ENCODE peak calls at places on chromosome 3, in eight cellular contexts. W is SK-N-DZ; Z is AG08396; E is CD4-positive, alpha-beta memory T cell; G is astrocyte of the hippocampus; Q is naive thymus-derived CD8-positive, alpha-beta T cell; U is cardiac muscle cell; S is adrenal gland. Y is an unnamed sample.

GRCh38 chr3:33044676-33045075 is 52.3 kb downstream of the GLB1 start:
- DNase-seq in W (no peak), Z (no peak), E (peak; percentile 80), G (no peak), Q (peak; percentile 34), U (no peak), S (no peak), Y (no peak)

GRCh38 chr3:10340476-10340875 is 19.6 kb upstream of the SEC13 start:
- DNase-seq in W (no peak), Z (no peak), E (no peak), G (no peak), Q (no peak), U (no peak), S (no peak), Y (no peak)

GRCh38 chr3:171876651-171877272 is 33.6 kb downstream of the TMEM212 start:
- DNase-seq in W (no peak), Z (peak; percentile 33), E (no peak), G (peak; percentile 92), Q (no peak), U (no peak), S (no peak), Y (peak; percentile 49)

GRCh38 chr3:64685800-64686445 is 1.9 kb downstream of the ADAMTS9 start:
- DNase-seq in W (peak; percentile 85), Z (peak; percentile 82), E (no peak), G (peak; percentile 97), Q (no peak), U (peak; percentile 92), S (peak; percentile 94), Y (peak; percentile 92)

GRCh38 chr3:81249540-81250029 is 511.9 kb downstream of the GBE1 start:
- DNase-seq in W (no peak), Z (no peak), E (no peak), G (peak; percentile 37), Q (no peak), U (no peak), S (no peak), Y (no peak)

GRCh38 chr3:130755666-130756065 is 9.0 kb upstream of the PIK3R4 start:
- DNase-seq in W (no peak), Z (no peak), E (no peak), G (no peak), Q (no peak), U (no peak), S (no peak), Y (no peak)

GRCh38 chr3:186825294-186825821 is 17.2 kb upstream of the ADIPOQ start:
- DNase-seq in W (peak; percentile 78), Z (peak; percentile 73), E (no peak), G (peak; percentile 84), Q (no peak), U (peak; percentile 56), S (peak; percentile 22), Y (peak; percentile 56)

GRCh38 chr3:11381563-11381962 is 109.4 kb downstream of the ATG7 start:
- DNase-seq in W (no peak), Z (no peak), E (no peak), G (no peak), Q (no peak), U (no peak), S (no peak), Y (peak; percentile 82)

GRCh38 chr3:31980530-31981205 is 394 bp downstream of the OSBPL10 start:
- DNase-seq in W (peak; percentile 23), Z (peak; percentile 48), E (peak; percentile 38), G (peak; percentile 85), Q (peak; percentile 60), U (peak; percentile 54), S (peak; percentile 73), Y (peak; percentile 49)

GRCh38 chr3:133115178-133115577 is 77.0 kb downstream of the TMEM108 start:
- DNase-seq in W (no peak), Z (no peak), E (no peak), G (no peak), Q (no peak), U (no peak), S (no peak), Y (peak; percentile 33)

GRCh38 chr3:50616003-50616769 is 765 bp upstream of the MAPKAPK3 start:
- DNase-seq in W (peak; percentile 80), Z (peak; percentile 91), E (peak; percentile 79), G (peak; percentile 92), Q (peak; percentile 80), U (peak; percentile 91), S (peak; percentile 93), Y (peak; percentile 81)

GRCh38 chr3:46019707-46020106 is 7.6 kb downstream of the XCR1 start:
- DNase-seq in W (no peak), Z (peak; percentile 30), E (no peak), G (peak; percentile 4), Q (no peak), U (no peak), S (no peak), Y (peak; percentile 41)

GRCh38 chr3:193825617-193826016 is 232.6 kb downstream of the OPA1 start:
- DNase-seq in W (no peak), Z (no peak), E (no peak), G (no peak), Q (no peak), U (no peak), S (no peak), Y (no peak)

GRCh38 chr3:27312044-27312668 is 57.0 kb downstream of the NEK10 start:
- DNase-seq in W (peak; percentile 76), Z (peak; percentile 49), E (peak; percentile 52), G (peak; percentile 88), Q (no peak), U (peak; percentile 70), S (no peak), Y (peak; percentile 89)

GRCh38 chr3:67037615-67038014 is 39.5 kb downstream of the KBTBD8 start:
- DNase-seq in W (no peak), Z (no peak), E (no peak), G (no peak), Q (no peak), U (no peak), S (no peak), Y (no peak)

GRCh38 chr3:76702676-76703075 is 337.2 kb upstream of the ROBO2 start:
- DNase-seq in W (no peak), Z (no peak), E (no peak), G (no peak), Q (no peak), U (no peak), S (no peak), Y (no peak)

GRCh38 chr3:159787794-159788205 is 200.8 kb upstream of the IL12A start:
- DNase-seq in W (no peak), Z (no peak), E (no peak), G (peak; percentile 60), Q (no peak), U (no peak), S (no peak), Y (no peak)

GRCh38 chr3:97612632-97613031 is 151.9 kb upstream of the ARL6 start:
- DNase-seq in W (no peak), Z (no peak), E (no peak), G (no peak), Q (no peak), U (no peak), S (no peak), Y (no peak)

GRCh38 chr3:52372822-52373504 is 56.8 kb downstream of the DNAH1 start:
- DNase-seq in W (no peak), Z (no peak), E (peak; percentile 10), G (peak; percentile 11), Q (peak; percentile 37), U (peak; percentile 5), S (no peak), Y (no peak)

GRCh38 chr3:156860873-156861272 is 34.7 kb downstream of the LEKR1 start:
- DNase-seq in W (no peak), Z (no peak), E (no peak), G (no peak), Q (no peak), U (no peak), S (no peak), Y (no peak)

GRCh38 chr3:13771496-13771895 is 108.4 kb downstream of the WNT7A start:
- DNase-seq in W (no peak), Z (no peak), E (no peak), G (no peak), Q (no peak), U (no peak), S (no peak), Y (no peak)

GRCh38 chr3:27357665-27358258 is 11.4 kb downstream of the NEK10 start:
- DNase-seq in W (peak; percentile 36), Z (peak; percentile 40), E (peak; percentile 47), G (peak; percentile 70), Q (peak; percentile 48), U (peak; percentile 71), S (peak; percentile 60), Y (peak; percentile 62)

GRCh38 chr3:104474011-104474410 is 892.7 kb upstream of the ALCAM start:
- DNase-seq in W (no peak), Z (no peak), E (no peak), G (no peak), Q (no peak), U (no peak), S (no peak), Y (no peak)

GRCh38 chr3:49017978-49018706 is at the start of gene DALRD3:
- DNase-seq in W (peak; percentile 68), Z (peak; percentile 76), E (peak; percentile 70), G (peak; percentile 80), Q (peak; percentile 57), U (peak; percentile 79), S (peak; percentile 71), Y (peak; percentile 75)

GRCh38 chr3:113753376-113753985 is 6.6 kb downstream of the ATP6V1A start:
- DNase-seq in W (no peak), Z (no peak), E (no peak), G (peak; percentile 18), Q (no peak), U (no peak), S (no peak), Y (no peak)

GRCh38 chr3:52845157-52845556 is 10.3 kb upstream of the MUSTN1 start:
- DNase-seq in W (no peak), Z (peak; percentile 61), E (no peak), G (no peak), Q (no peak), U (no peak), S (peak; percentile 71), Y (peak; percentile 69)

GRCh38 chr3:160695906-160696305 is 18.9 kb downstream of the ARL14 start:
- DNase-seq in W (no peak), Z (no peak), E (no peak), G (no peak), Q (no peak), U (no peak), S (no peak), Y (no peak)

GRCh38 chr3:161274691-161275298 is 53.7 kb downstream of the NMD3 start:
- DNase-seq in W (peak; percentile 54), Z (peak; percentile 28), E (peak; percentile 39), G (peak; percentile 65), Q (peak; percentile 38), U (peak; percentile 33), S (no peak), Y (peak; percentile 51)

GRCh38 chr3:17573396-17573795 is 169.0 kb downstream of the TBC1D5 start:
- DNase-seq in W (no peak), Z (no peak), E (no peak), G (no peak), Q (no peak), U (no peak), S (no peak), Y (no peak)

Y was measured in myocyte.